ENCODE peak calls at places on chromosomes 12 and 14, in ten cellular contexts. One of them, this sample, is unnamed.

GRCh38 chr12:69189378-69189978 is 49.9 kb upstream of the CPSF6 start:
- DNase-seq in AG10803: no peak
- DNase-seq in body of pancreas: no peak
- DNase-seq in D341Med: no peak
- DNase-seq in coronary artery: no peak
- DNase-seq in fibroblast of pulmonary artery: no peak
- DNase-seq in stimulated activated CD8-positive, alpha-beta memory T cell treated with anti-CD3 and anti-CD28 coated beads, Interleukin-4, amount 100 ng/mL, for 48 hours: no peak
- DNase-seq in naive thymus-derived CD8-positive, alpha-beta T cell: no peak
- DNase-seq in left colon: no peak
- DNase-seq in stimulated activated CD4-positive, alpha-beta T cell treated with anti-CD3 and anti-CD28 coated beads, Interleukin-15, amount 100 ng/mL, for 1 hour: no peak
- DNase-seq in this sample: no peak

GRCh38 chr12:52215587-52216031 is 17.4 kb upstream of the KRT7 start:
- DNase-seq in stimulated activated CD4-positive, alpha-beta T cell treated with anti-CD3 and anti-CD28 coated beads, Interleukin-15, amount 100 ng/mL, for 1 hour: no peak
- DNase-seq in coronary artery: no peak
- DNase-seq in D341Med: no peak
- DNase-seq in body of pancreas: peak; percentile 49
- DNase-seq in left colon: peak; percentile 22
- DNase-seq in naive thymus-derived CD8-positive, alpha-beta T cell: no peak
- DNase-seq in AG10803: no peak
- DNase-seq in stimulated activated CD8-positive, alpha-beta memory T cell treated with anti-CD3 and anti-CD28 coated beads, Interleukin-4, amount 100 ng/mL, for 48 hours: no peak
- DNase-seq in fibroblast of pulmonary artery: no peak
- DNase-seq in this sample: no peak

GRCh38 chr12:127810026-127810425 is 456.9 kb upstream of the TMEM132C start:
- DNase-seq in fibroblast of pulmonary artery: peak; percentile 63
- DNase-seq in stimulated activated CD4-positive, alpha-beta T cell treated with anti-CD3 and anti-CD28 coated beads, Interleukin-15, amount 100 ng/mL, for 1 hour: no peak
- DNase-seq in naive thymus-derived CD8-positive, alpha-beta T cell: no peak
- DNase-seq in AG10803: peak; percentile 98
- DNase-seq in body of pancreas: no peak
- DNase-seq in coronary artery: no peak
- DNase-seq in stimulated activated CD8-positive, alpha-beta memory T cell treated with anti-CD3 and anti-CD28 coated beads, Interleukin-4, amount 100 ng/mL, for 48 hours: no peak
- DNase-seq in D341Med: no peak
- DNase-seq in left colon: no peak
- DNase-seq in this sample: no peak

GRCh38 chr14:69666698-69667211 is 55.4 kb downstream of the SUSD6 start:
- DNase-seq in left colon: no peak
- DNase-seq in coronary artery: no peak
- DNase-seq in naive thymus-derived CD8-positive, alpha-beta T cell: no peak
- DNase-seq in stimulated activated CD8-positive, alpha-beta memory T cell treated with anti-CD3 and anti-CD28 coated beads, Interleukin-4, amount 100 ng/mL, for 48 hours: no peak
- DNase-seq in fibroblast of pulmonary artery: peak; percentile 62
- DNase-seq in AG10803: peak; percentile 66
- DNase-seq in body of pancreas: no peak
- DNase-seq in stimulated activated CD4-positive, alpha-beta T cell treated with anti-CD3 and anti-CD28 coated beads, Interleukin-15, amount 100 ng/mL, for 1 hour: no peak
- DNase-seq in D341Med: no peak
- DNase-seq in this sample: no peak

GRCh38 chr12:77603923-77604322 is 226.8 kb upstream of the NAV3 start:
- DNase-seq in body of pancreas: no peak
- DNase-seq in naive thymus-derived CD8-positive, alpha-beta T cell: no peak
- DNase-seq in coronary artery: no peak
- DNase-seq in D341Med: no peak
- DNase-seq in stimulated activated CD8-positive, alpha-beta memory T cell treated with anti-CD3 and anti-CD28 coated beads, Interleukin-4, amount 100 ng/mL, for 48 hours: no peak
- DNase-seq in fibroblast of pulmonary artery: no peak
- DNase-seq in left colon: no peak
- DNase-seq in stimulated activated CD4-positive, alpha-beta T cell treated with anti-CD3 and anti-CD28 coated beads, Interleukin-15, amount 100 ng/mL, for 1 hour: no peak
- DNase-seq in AG10803: no peak
- DNase-seq in this sample: no peak

GRCh38 chr12:71954040-71954649 is 15.5 kb downstream of the TPH2 start:
- DNase-seq in AG10803: no peak
- DNase-seq in coronary artery: no peak
- DNase-seq in body of pancreas: no peak
- DNase-seq in stimulated activated CD4-positive, alpha-beta T cell treated with anti-CD3 and anti-CD28 coated beads, Interleukin-15, amount 100 ng/mL, for 1 hour: no peak
- DNase-seq in stimulated activated CD8-positive, alpha-beta memory T cell treated with anti-CD3 and anti-CD28 coated beads, Interleukin-4, amount 100 ng/mL, for 48 hours: no peak
- DNase-seq in left colon: no peak
- DNase-seq in fibroblast of pulmonary artery: no peak
- DNase-seq in D341Med: no peak
- DNase-seq in naive thymus-derived CD8-positive, alpha-beta T cell: no peak
- DNase-seq in this sample: no peak

GRCh38 chr12:34399631-34400422 is 377.5 kb downstream of the ALG10 start:
- DNase-seq in stimulated activated CD8-positive, alpha-beta memory T cell treated with anti-CD3 and anti-CD28 coated beads, Interleukin-4, amount 100 ng/mL, for 48 hours: peak; percentile 1
- DNase-seq in coronary artery: peak; percentile 19
- DNase-seq in D341Med: peak; percentile 8
- DNase-seq in stimulated activated CD4-positive, alpha-beta T cell treated with anti-CD3 and anti-CD28 coated beads, Interleukin-15, amount 100 ng/mL, for 1 hour: no peak
- DNase-seq in body of pancreas: peak; percentile 1
- DNase-seq in fibroblast of pulmonary artery: no peak
- DNase-seq in naive thymus-derived CD8-positive, alpha-beta T cell: no peak
- DNase-seq in AG10803: no peak
- DNase-seq in left colon: peak; percentile 8
- DNase-seq in this sample: peak; percentile 1

GRCh38 chr12:3251067-3251466 is 173.9 kb downstream of the TSPAN9 start:
- DNase-seq in fibroblast of pulmonary artery: no peak
- DNase-seq in D341Med: no peak
- DNase-seq in AG10803: no peak
- DNase-seq in left colon: no peak
- DNase-seq in stimulated activated CD4-positive, alpha-beta T cell treated with anti-CD3 and anti-CD28 coated beads, Interleukin-15, amount 100 ng/mL, for 1 hour: no peak
- DNase-seq in coronary artery: no peak
- DNase-seq in naive thymus-derived CD8-positive, alpha-beta T cell: no peak
- DNase-seq in stimulated activated CD8-positive, alpha-beta memory T cell treated with anti-CD3 and anti-CD28 coated beads, Interleukin-4, amount 100 ng/mL, for 48 hours: no peak
- DNase-seq in body of pancreas: no peak
- DNase-seq in this sample: no peak

GRCh38 chr12:24931666-24932405 is 17.1 kb downstream of the BCAT1 start:
- DNase-seq in coronary artery: no peak
- DNase-seq in body of pancreas: no peak
- DNase-seq in D341Med: no peak
- DNase-seq in stimulated activated CD8-positive, alpha-beta memory T cell treated with anti-CD3 and anti-CD28 coated beads, Interleukin-4, amount 100 ng/mL, for 48 hours: no peak
- DNase-seq in left colon: no peak
- DNase-seq in AG10803: no peak
- DNase-seq in fibroblast of pulmonary artery: no peak
- DNase-seq in stimulated activated CD4-positive, alpha-beta T cell treated with anti-CD3 and anti-CD28 coated beads, Interleukin-15, amount 100 ng/mL, for 1 hour: no peak
- DNase-seq in naive thymus-derived CD8-positive, alpha-beta T cell: no peak
- DNase-seq in this sample: no peak

GRCh38 chr12:93789767-93790166 is 112.6 kb downstream of the CRADD start:
- DNase-seq in stimulated activated CD4-positive, alpha-beta T cell treated with anti-CD3 and anti-CD28 coated beads, Interleukin-15, amount 100 ng/mL, for 1 hour: no peak
- DNase-seq in body of pancreas: no peak
- DNase-seq in stimulated activated CD8-positive, alpha-beta memory T cell treated with anti-CD3 and anti-CD28 coated beads, Interleukin-4, amount 100 ng/mL, for 48 hours: no peak
- DNase-seq in AG10803: no peak
- DNase-seq in D341Med: no peak
- DNase-seq in fibroblast of pulmonary artery: peak; percentile 54
- DNase-seq in left colon: no peak
- DNase-seq in naive thymus-derived CD8-positive, alpha-beta T cell: no peak
- DNase-seq in coronary artery: no peak
- DNase-seq in this sample: no peak

GRCh38 chr14:57575482-57575881 is 81.8 kb upstream of the CCDC198 start:
- DNase-seq in stimulated activated CD4-positive, alpha-beta T cell treated with anti-CD3 and anti-CD28 coated beads, Interleukin-15, amount 100 ng/mL, for 1 hour: no peak
- DNase-seq in fibroblast of pulmonary artery: no peak
- DNase-seq in naive thymus-derived CD8-positive, alpha-beta T cell: no peak
- DNase-seq in stimulated activated CD8-positive, alpha-beta memory T cell treated with anti-CD3 and anti-CD28 coated beads, Interleukin-4, amount 100 ng/mL, for 48 hours: no peak
- DNase-seq in coronary artery: no peak
- DNase-seq in D341Med: no peak
- DNase-seq in left colon: no peak
- DNase-seq in body of pancreas: no peak
- DNase-seq in AG10803: no peak
- DNase-seq in this sample: no peak

GRCh38 chr12:52356031-52356761 is 11.1 kb downstream of the KRT85 start:
- DNase-seq in stimulated activated CD8-positive, alpha-beta memory T cell treated with anti-CD3 and anti-CD28 coated beads, Interleukin-4, amount 100 ng/mL, for 48 hours: no peak
- DNase-seq in stimulated activated CD4-positive, alpha-beta T cell treated with anti-CD3 and anti-CD28 coated beads, Interleukin-15, amount 100 ng/mL, for 1 hour: no peak
- DNase-seq in naive thymus-derived CD8-positive, alpha-beta T cell: no peak
- DNase-seq in fibroblast of pulmonary artery: no peak
- DNase-seq in left colon: no peak
- DNase-seq in coronary artery: no peak
- DNase-seq in AG10803: no peak
- DNase-seq in body of pancreas: no peak
- DNase-seq in D341Med: no peak
- DNase-seq in this sample: no peak

GRCh38 chr14:82055511-82055910 is 521.9 kb upstream of the SEL1L start:
- DNase-seq in naive thymus-derived CD8-positive, alpha-beta T cell: no peak
- DNase-seq in fibroblast of pulmonary artery: no peak
- DNase-seq in stimulated activated CD4-positive, alpha-beta T cell treated with anti-CD3 and anti-CD28 coated beads, Interleukin-15, amount 100 ng/mL, for 1 hour: no peak
- DNase-seq in coronary artery: no peak
- DNase-seq in stimulated activated CD8-positive, alpha-beta memory T cell treated with anti-CD3 and anti-CD28 coated beads, Interleukin-4, amount 100 ng/mL, for 48 hours: no peak
- DNase-seq in AG10803: no peak
- DNase-seq in body of pancreas: no peak
- DNase-seq in D341Med: no peak
- DNase-seq in left colon: no peak
- DNase-seq in this sample: no peak

GRCh38 chr14:43898709-43899108 is 608.4 kb downstream of the FSCB start:
- DNase-seq in stimulated activated CD8-positive, alpha-beta memory T cell treated with anti-CD3 and anti-CD28 coated beads, Interleukin-4, amount 100 ng/mL, for 48 hours: no peak
- DNase-seq in left colon: no peak
- DNase-seq in coronary artery: no peak
- DNase-seq in AG10803: no peak
- DNase-seq in D341Med: no peak
- DNase-seq in naive thymus-derived CD8-positive, alpha-beta T cell: no peak
- DNase-seq in fibroblast of pulmonary artery: peak; percentile 1
- DNase-seq in body of pancreas: no peak
- DNase-seq in stimulated activated CD4-positive, alpha-beta T cell treated with anti-CD3 and anti-CD28 coated beads, Interleukin-15, amount 100 ng/mL, for 1 hour: no peak
- DNase-seq in this sample: no peak

GRCh38 chr14:68659021-68659931 is 133.6 kb downstream of the ZFP36L1 start:
- DNase-seq in stimulated activated CD8-positive, alpha-beta memory T cell treated with anti-CD3 and anti-CD28 coated beads, Interleukin-4, amount 100 ng/mL, for 48 hours: no peak
- DNase-seq in D341Med: no peak
- DNase-seq in fibroblast of pulmonary artery: peak; percentile 55
- DNase-seq in stimulated activated CD4-positive, alpha-beta T cell treated with anti-CD3 and anti-CD28 coated beads, Interleukin-15, amount 100 ng/mL, for 1 hour: no peak
- DNase-seq in AG10803: peak; percentile 68
- DNase-seq in body of pancreas: no peak
- DNase-seq in coronary artery: peak; percentile 68
- DNase-seq in naive thymus-derived CD8-positive, alpha-beta T cell: no peak
- DNase-seq in left colon: no peak
- DNase-seq in this sample: no peak

GRCh38 chr12:58359084-58359483 is 417.7 kb downstream of the ATP23 start:
- DNase-seq in D341Med: no peak
- DNase-seq in naive thymus-derived CD8-positive, alpha-beta T cell: no peak
- DNase-seq in body of pancreas: no peak
- DNase-seq in fibroblast of pulmonary artery: no peak
- DNase-seq in stimulated activated CD8-positive, alpha-beta memory T cell treated with anti-CD3 and anti-CD28 coated beads, Interleukin-4, amount 100 ng/mL, for 48 hours: no peak
- DNase-seq in stimulated activated CD4-positive, alpha-beta T cell treated with anti-CD3 and anti-CD28 coated beads, Interleukin-15, amount 100 ng/mL, for 1 hour: no peak
- DNase-seq in left colon: no peak
- DNase-seq in AG10803: peak; percentile 69
- DNase-seq in coronary artery: no peak
- DNase-seq in this sample: no peak

GRCh38 chr12:99476956-99477355 is 170.6 kb upstream of the GARIN6 start:
- DNase-seq in body of pancreas: no peak
- DNase-seq in AG10803: no peak
- DNase-seq in left colon: no peak
- DNase-seq in stimulated activated CD8-positive, alpha-beta memory T cell treated with anti-CD3 and anti-CD28 coated beads, Interleukin-4, amount 100 ng/mL, for 48 hours: no peak
- DNase-seq in D341Med: no peak
- DNase-seq in coronary artery: no peak
- DNase-seq in naive thymus-derived CD8-positive, alpha-beta T cell: no peak
- DNase-seq in stimulated activated CD4-positive, alpha-beta T cell treated with anti-CD3 and anti-CD28 coated beads, Interleukin-15, amount 100 ng/mL, for 1 hour: no peak
- DNase-seq in fibroblast of pulmonary artery: no peak
- DNase-seq in this sample: no peak

GRCh38 chr12:93333828-93334227 is 43.9 kb upstream of the NUDT4 start:
- DNase-seq in left colon: no peak
- DNase-seq in body of pancreas: no peak
- DNase-seq in stimulated activated CD8-positive, alpha-beta memory T cell treated with anti-CD3 and anti-CD28 coated beads, Interleukin-4, amount 100 ng/mL, for 48 hours: no peak
- DNase-seq in AG10803: no peak
- DNase-seq in coronary artery: no peak
- DNase-seq in naive thymus-derived CD8-positive, alpha-beta T cell: no peak
- DNase-seq in D341Med: no peak
- DNase-seq in stimulated activated CD4-positive, alpha-beta T cell treated with anti-CD3 and anti-CD28 coated beads, Interleukin-15, amount 100 ng/mL, for 1 hour: no peak
- DNase-seq in fibroblast of pulmonary artery: no peak
- DNase-seq in this sample: no peak

GRCh38 chr12:107955966-107956643 is 173.0 kb upstream of the WSCD2 start:
- DNase-seq in stimulated activated CD4-positive, alpha-beta T cell treated with anti-CD3 and anti-CD28 coated beads, Interleukin-15, amount 100 ng/mL, for 1 hour: no peak
- DNase-seq in coronary artery: no peak
- DNase-seq in left colon: no peak
- DNase-seq in stimulated activated CD8-positive, alpha-beta memory T cell treated with anti-CD3 and anti-CD28 coated beads, Interleukin-4, amount 100 ng/mL, for 48 hours: no peak
- DNase-seq in AG10803: no peak
- DNase-seq in naive thymus-derived CD8-positive, alpha-beta T cell: no peak
- DNase-seq in fibroblast of pulmonary artery: no peak
- DNase-seq in D341Med: no peak
- DNase-seq in body of pancreas: no peak
- DNase-seq in this sample: no peak

GRCh38 chr12:6057693-6058092 is 66.8 kb downstream of the VWF start:
- DNase-seq in stimulated activated CD8-positive, alpha-beta memory T cell treated with anti-CD3 and anti-CD28 coated beads, Interleukin-4, amount 100 ng/mL, for 48 hours: no peak
- DNase-seq in D341Med: no peak
- DNase-seq in stimulated activated CD4-positive, alpha-beta T cell treated with anti-CD3 and anti-CD28 coated beads, Interleukin-15, amount 100 ng/mL, for 1 hour: no peak
- DNase-seq in AG10803: no peak
- DNase-seq in body of pancreas: no peak
- DNase-seq in left colon: no peak
- DNase-seq in coronary artery: no peak
- DNase-seq in fibroblast of pulmonary artery: no peak
- DNase-seq in naive thymus-derived CD8-positive, alpha-beta T cell: no peak
- DNase-seq in this sample: no peak

GRCh38 chr14:64217318-64217717 is 76.9 kb downstream of the ESR2 start:
- DNase-seq in left colon: no peak
- DNase-seq in D341Med: no peak
- DNase-seq in stimulated activated CD8-positive, alpha-beta memory T cell treated with anti-CD3 and anti-CD28 coated beads, Interleukin-4, amount 100 ng/mL, for 48 hours: no peak
- DNase-seq in stimulated activated CD4-positive, alpha-beta T cell treated with anti-CD3 and anti-CD28 coated beads, Interleukin-15, amount 100 ng/mL, for 1 hour: no peak
- DNase-seq in AG10803: no peak
- DNase-seq in coronary artery: no peak
- DNase-seq in fibroblast of pulmonary artery: peak; percentile 49
- DNase-seq in naive thymus-derived CD8-positive, alpha-beta T cell: no peak
- DNase-seq in body of pancreas: no peak
- DNase-seq in this sample: no peak

GRCh38 chr12:19430988-19431387 is 8.3 kb upstream of the AEBP2 start:
- DNase-seq in stimulated activated CD8-positive, alpha-beta memory T cell treated with anti-CD3 and anti-CD28 coated beads, Interleukin-4, amount 100 ng/mL, for 48 hours: no peak
- DNase-seq in D341Med: no peak
- DNase-seq in naive thymus-derived CD8-positive, alpha-beta T cell: no peak
- DNase-seq in left colon: no peak
- DNase-seq in AG10803: no peak
- DNase-seq in stimulated activated CD4-positive, alpha-beta T cell treated with anti-CD3 and anti-CD28 coated beads, Interleukin-15, amount 100 ng/mL, for 1 hour: no peak
- DNase-seq in fibroblast of pulmonary artery: peak; percentile 42
- DNase-seq in coronary artery: no peak
- DNase-seq in body of pancreas: no peak
- DNase-seq in this sample: no peak

GRCh38 chr12:43206396-43206795 is 345.6 kb downstream of the ADAMTS20 start:
- DNase-seq in naive thymus-derived CD8-positive, alpha-beta T cell: no peak
- DNase-seq in left colon: no peak
- DNase-seq in stimulated activated CD8-positive, alpha-beta memory T cell treated with anti-CD3 and anti-CD28 coated beads, Interleukin-4, amount 100 ng/mL, for 48 hours: no peak
- DNase-seq in AG10803: no peak
- DNase-seq in coronary artery: no peak
- DNase-seq in fibroblast of pulmonary artery: peak; percentile 18
- DNase-seq in D341Med: no peak
- DNase-seq in stimulated activated CD4-positive, alpha-beta T cell treated with anti-CD3 and anti-CD28 coated beads, Interleukin-15, amount 100 ng/mL, for 1 hour: no peak
- DNase-seq in body of pancreas: no peak
- DNase-seq in this sample: no peak

GRCh38 chr14:70601162-70601561 is 707 bp upstream of the MED6 start:
- DNase-seq in naive thymus-derived CD8-positive, alpha-beta T cell: no peak
- DNase-seq in body of pancreas: no peak
- DNase-seq in stimulated activated CD8-positive, alpha-beta memory T cell treated with anti-CD3 and anti-CD28 coated beads, Interleukin-4, amount 100 ng/mL, for 48 hours: no peak
- DNase-seq in fibroblast of pulmonary artery: peak; percentile 61
- DNase-seq in AG10803: peak; percentile 47
- DNase-seq in stimulated activated CD4-positive, alpha-beta T cell treated with anti-CD3 and anti-CD28 coated beads, Interleukin-15, amount 100 ng/mL, for 1 hour: no peak
- DNase-seq in coronary artery: no peak
- DNase-seq in left colon: no peak
- DNase-seq in D341Med: peak; percentile 28
- DNase-seq in this sample: no peak

GRCh38 chr12:64171715-64172114 is 50.4 kb downstream of the KICS2 start:
- DNase-seq in stimulated activated CD4-positive, alpha-beta T cell treated with anti-CD3 and anti-CD28 coated beads, Interleukin-15, amount 100 ng/mL, for 1 hour: no peak
- DNase-seq in AG10803: peak; percentile 59
- DNase-seq in D341Med: no peak
- DNase-seq in body of pancreas: no peak
- DNase-seq in left colon: no peak
- DNase-seq in stimulated activated CD8-positive, alpha-beta memory T cell treated with anti-CD3 and anti-CD28 coated beads, Interleukin-4, amount 100 ng/mL, for 48 hours: no peak
- DNase-seq in fibroblast of pulmonary artery: peak; percentile 35
- DNase-seq in coronary artery: no peak
- DNase-seq in naive thymus-derived CD8-positive, alpha-beta T cell: no peak
- DNase-seq in this sample: no peak

GRCh38 chr12:96876966-96877365 is 30.1 kb upstream of the NEDD1 start:
- DNase-seq in left colon: no peak
- DNase-seq in naive thymus-derived CD8-positive, alpha-beta T cell: no peak
- DNase-seq in stimulated activated CD8-positive, alpha-beta memory T cell treated with anti-CD3 and anti-CD28 coated beads, Interleukin-4, amount 100 ng/mL, for 48 hours: no peak
- DNase-seq in body of pancreas: no peak
- DNase-seq in coronary artery: no peak
- DNase-seq in fibroblast of pulmonary artery: no peak
- DNase-seq in D341Med: no peak
- DNase-seq in AG10803: no peak
- DNase-seq in stimulated activated CD4-positive, alpha-beta T cell treated with anti-CD3 and anti-CD28 coated beads, Interleukin-15, amount 100 ng/mL, for 1 hour: no peak
- DNase-seq in this sample: no peak

GRCh38 chr12:94173660-94174265 is 25.4 kb downstream of the PLXNC1 start:
- DNase-seq in AG10803: no peak
- DNase-seq in fibroblast of pulmonary artery: no peak
- DNase-seq in D341Med: no peak
- DNase-seq in naive thymus-derived CD8-positive, alpha-beta T cell: peak; percentile 12
- DNase-seq in left colon: no peak
- DNase-seq in coronary artery: no peak
- DNase-seq in stimulated activated CD8-positive, alpha-beta memory T cell treated with anti-CD3 and anti-CD28 coated beads, Interleukin-4, amount 100 ng/mL, for 48 hours: no peak
- DNase-seq in body of pancreas: no peak
- DNase-seq in stimulated activated CD4-positive, alpha-beta T cell treated with anti-CD3 and anti-CD28 coated beads, Interleukin-15, amount 100 ng/mL, for 1 hour: no peak
- DNase-seq in this sample: peak; percentile 25

GRCh38 chr12:76554411-76555225 is 5.0 kb downstream of the OSBPL8 start:
- DNase-seq in left colon: no peak
- DNase-seq in coronary artery: no peak
- DNase-seq in naive thymus-derived CD8-positive, alpha-beta T cell: no peak
- DNase-seq in body of pancreas: no peak
- DNase-seq in fibroblast of pulmonary artery: no peak
- DNase-seq in AG10803: no peak
- DNase-seq in stimulated activated CD8-positive, alpha-beta memory T cell treated with anti-CD3 and anti-CD28 coated beads, Interleukin-4, amount 100 ng/mL, for 48 hours: no peak
- DNase-seq in stimulated activated CD4-positive, alpha-beta T cell treated with anti-CD3 and anti-CD28 coated beads, Interleukin-15, amount 100 ng/mL, for 1 hour: no peak
- DNase-seq in D341Med: no peak
- DNase-seq in this sample: no peak

This sample was measured in stimulated activated naive CD8-positive, alpha-beta T cell treated with anti-CD3 and anti-CD28 coated beads, Interleukin-15, Interleukin-2, amounts not matched to agents 100 U/mL and 50 U/mL, for 24 hours.